ENCODE peak calls at places on chromosomes 7 and 10, in eight cellular contexts. S is HepG2, K is astrocyte, A is NCI-H345, D is EL, Q is iPS-NIHi11, X is memory B cell, E is mesendoderm. N is an unnamed sample.

GRCh38 chr10:123227706-123228105 is 73.5 kb downstream of the BUB3 start:
- DNase-seq in S (peak), K (no peak), A (no peak), D (no peak), Q (no peak), X (no peak), E (no peak), N (no peak)

GRCh38 chr10:22849077-22849810 is 78.6 kb upstream of the ARMC3 start:
- DNase-seq in S (peak), K (peak), A (no peak), D (no peak), Q (no peak), X (no peak), E (no peak), N (no peak)

GRCh38 chr7:43700059-43700501 is 29.2 kb downstream of the COA1 start:
- DNase-seq in S (peak), K (peak), A (peak), D (peak), Q (no peak), X (peak), E (peak), N (no peak)

GRCh38 chr10:117137911-117138642 is at the start of gene VAX1:
- DNase-seq in S (no peak), K (no peak), A (peak), D (no peak), Q (peak), X (no peak), E (peak), N (no peak)

GRCh38 chr10:3836222-3836820 is 51.3 kb upstream of the KLF6 start:
- DNase-seq in S (no peak), K (no peak), A (no peak), D (no peak), Q (no peak), X (no peak), E (no peak), N (no peak)

GRCh38 chr7:90209776-90210175 is 1.8 kb upstream of the STEAP2 start:
- DNase-seq in S (no peak), K (peak), A (no peak), D (no peak), Q (no peak), X (no peak), E (no peak), N (no peak)

GRCh38 chr7:152522551-152522950 is 86.7 kb upstream of the KMT2C start:
- DNase-seq in S (no peak), K (peak), A (peak), D (no peak), Q (peak), X (no peak), E (no peak), N (no peak)

GRCh38 chr10:13100349-13101294 is 659 bp downstream of the OPTN start:
- DNase-seq in S (peak), K (peak), A (peak), D (peak), Q (peak), X (peak), E (peak), N (peak)

GRCh38 chr10:17003151-17003550 is 126.5 kb downstream of the CUBN start:
- DNase-seq in S (no peak), K (peak), A (no peak), D (peak), Q (no peak), X (no peak), E (peak), N (peak)

GRCh38 chr7:140744005-140744404 is 47.5 kb downstream of the NDUFB2 start:
- DNase-seq in S (peak), K (no peak), A (no peak), D (no peak), Q (no peak), X (no peak), E (no peak), N (no peak)

GRCh38 chr7:105932835-105933477 is 30.1 kb upstream of the CDHR3 start:
- DNase-seq in S (no peak), K (peak), A (no peak), D (peak), Q (peak), X (no peak), E (peak), N (no peak)

GRCh38 chr10:45580781-45581496 is 91.6 kb downstream of the ZFAND4 start:
- DNase-seq in S (no peak), K (no peak), A (no peak), D (no peak), Q (no peak), X (peak), E (peak), N (peak)

GRCh38 chr10:71075066-71075758 is 137.2 kb upstream of the UNC5B start:
- DNase-seq in S (no peak), K (no peak), A (peak), D (no peak), Q (no peak), X (no peak), E (no peak), N (peak)

GRCh38 chr10:17989908-17990767 is 38.4 kb downstream of the SLC39A12 start:
- DNase-seq in S (no peak), K (peak), A (no peak), D (peak), Q (no peak), X (no peak), E (peak), N (no peak)

GRCh38 chr7:29988391-29989256 is 977 bp downstream of the SCRN1 start:
- DNase-seq in S (peak), K (peak), A (peak), D (peak), Q (peak), X (peak), E (peak), N (peak)

GRCh38 chr7:151724920-151725584 is 151.9 kb downstream of the PRKAG2 start:
- DNase-seq in S (no peak), K (no peak), A (no peak), D (no peak), Q (no peak), X (no peak), E (no peak), N (no peak)

GRCh38 chr10:128067691-128068397 is 58.4 kb downstream of the MKI67 start:
- DNase-seq in S (no peak), K (no peak), A (no peak), D (no peak), Q (no peak), X (no peak), E (no peak), N (no peak)

GRCh38 chr10:131963811-131964210 is 17.9 kb downstream of the BNIP3 start:
- DNase-seq in S (no peak), K (no peak), A (no peak), D (no peak), Q (no peak), X (no peak), E (no peak), N (peak)

GRCh38 chr10:29998142-29998808 is 61.1 kb downstream of the JCAD start:
- DNase-seq in S (peak), K (peak), A (peak), D (peak), Q (peak), X (peak), E (peak), N (peak)

GRCh38 chr10:89295597-89295996 is 6.2 kb upstream of the IFIT2 start:
- DNase-seq in S (no peak), K (peak), A (no peak), D (peak), Q (no peak), X (no peak), E (no peak), N (no peak)

GRCh38 chr7:31487476-31487875 is 26.4 kb upstream of the ITPRID1 start:
- DNase-seq in S (no peak), K (no peak), A (no peak), D (no peak), Q (no peak), X (no peak), E (no peak), N (no peak)

GRCh38 chr7:80870806-80871205 is 48.0 kb downstream of the SEMA3C start:
- DNase-seq in S (no peak), K (no peak), A (no peak), D (no peak), Q (no peak), X (no peak), E (no peak), N (no peak)

GRCh38 chr10:30731963-30732362 is 102.4 kb upstream of the LYZL2 start:
- DNase-seq in S (no peak), K (no peak), A (no peak), D (no peak), Q (no peak), X (no peak), E (no peak), N (no peak)

N was measured in activated T-cell treated with anti-CD3 and anti-CD28 coated beads, Interleukin-2, amount 50 U/mL, for 1 hour.